ENCODE peak calls at places on chromosomes 12 and 14, in nine cellular contexts. E, R, I, M, P, X, Q, K and L are unnamed samples.

GRCh38 chr14:36663404-36664321 is 2.0 kb downstream of the PAX9 start:
- DNase-seq in I (no peak), K (no peak), M (no peak), R (no peak), Q (no peak), E (peak; percentile 10), X (no peak), P (peak; percentile 18), L (peak; percentile 70)

GRCh38 chr14:97273540-97273939 is 476.4 kb downstream of the VRK1 start:
- DNase-seq in X (no peak), E (no peak), P (no peak), I (no peak), M (no peak), R (no peak), K (no peak), Q (no peak), L (no peak)

GRCh38 chr12:107404981-107405380 is 280.6 kb upstream of the PWP1 start:
- DNase-seq in I (peak; percentile 40), P (peak; percentile 63), E (no peak), Q (peak; percentile 44), X (no peak), R (no peak), K (peak; percentile 65), M (no peak), L (peak; percentile 77)

GRCh38 chr12:80551897-80552296 is 107.9 kb downstream of the PTPRQ start:
- DNase-seq in M (peak; percentile 98), I (peak; percentile 4), R (no peak), P (peak; percentile 34), Q (peak; percentile 97), K (peak; percentile 89), X (peak; percentile 89), E (no peak), L (peak; percentile 87)

GRCh38 chr14:58129208-58129607 is 22.8 kb downstream of the ARMH4 start:
- DNase-seq in K (no peak), M (no peak), Q (no peak), R (no peak), E (no peak), P (no peak), I (peak; percentile 17), X (no peak), L (no peak)

GRCh38 chr14:40221428-40221827 is 789.2 kb upstream of the FBXO33 start:
- DNase-seq in P (peak; percentile 32), M (no peak), Q (no peak), X (no peak), R (no peak), K (no peak), E (no peak), I (no peak), L (no peak)

GRCh38 chr14:56211844-56212243 is 93.6 kb downstream of the PELI2 start:
- DNase-seq in P (no peak), E (no peak), I (no peak), Q (no peak), X (no peak), K (no peak), M (no peak), R (no peak), L (no peak)

GRCh38 chr12:116882742-116883141 is 1.5 kb upstream of the HRK start:
- DNase-seq in K (no peak), Q (peak; percentile 64), R (no peak), P (peak; percentile 7), X (no peak), M (peak; percentile 31), E (peak; percentile 45), I (peak; percentile 65), L (peak; percentile 30)

GRCh38 chr14:68734231-68734732 is 58.6 kb downstream of the ZFP36L1 start:
- DNase-seq in R (no peak), Q (no peak), K (peak; percentile 14), I (no peak), M (no peak), X (no peak), E (no peak), P (no peak), L (no peak)

GRCh38 chr12:51819851-51820720 is 28.4 kb downstream of the FIGNL2 start:
- DNase-seq in Q (no peak), I (peak; percentile 67), R (no peak), X (no peak), M (peak; percentile 17), E (peak; percentile 76), K (no peak), P (peak; percentile 43), L (peak; percentile 52)

GRCh38 chr12:105561981-105562726 is 231.7 kb downstream of the C12orf75 start:
- DNase-seq in X (peak; percentile 45), E (no peak), M (peak; percentile 94), Q (peak; percentile 86), I (peak; percentile 72), R (peak; percentile 32), P (peak; percentile 88), K (peak; percentile 86), L (peak; percentile 93)

GRCh38 chr14:24132061-24132685 is 1.7 kb downstream of the FITM1 start:
- DNase-seq in R (no peak), M (no peak), P (peak; percentile 66), I (no peak), E (no peak), X (no peak), Q (no peak), K (no peak), L (no peak)

GRCh38 chr12:49525942-49526341 is 12.9 kb upstream of the KCNH3 start:
- DNase-seq in Q (no peak), E (no peak), K (no peak), P (no peak), M (no peak), I (no peak), R (no peak), X (no peak), L (no peak)

GRCh38 chr12:50619610-50619958 is 114.8 kb downstream of the DIP2B start:
- DNase-seq in R (no peak), X (no peak), E (no peak), I (no peak), K (no peak), Q (no peak), P (no peak), M (no peak), L (no peak)

GRCh38 chr12:71708658-71709057 is 22.8 kb downstream of the TMEM19 start:
- DNase-seq in Q (no peak), E (no peak), P (no peak), I (no peak), K (no peak), R (no peak), M (no peak), X (no peak), L (no peak)

GRCh38 chr12:29971431-29971830 is 187.7 kb upstream of the TMTC1 start:
- DNase-seq in R (no peak), I (no peak), K (no peak), M (no peak), E (no peak), Q (no peak), P (no peak), X (no peak), L (no peak)

GRCh38 chr14:86673523-86673969 is 1143.6 kb downstream of the FLRT2 start:
- DNase-seq in X (no peak), R (no peak), M (no peak), P (no peak), I (no peak), K (peak; percentile 4), Q (no peak), E (no peak), L (no peak)

GRCh38 chr12:57688931-57689330 is 5.0 kb upstream of the OS9 start:
- DNase-seq in Q (no peak), K (no peak), P (no peak), X (no peak), R (no peak), M (no peak), E (no peak), I (no peak), L (no peak)

GRCh38 chr14:72565200-72565599 is 328.7 kb downstream of the DPF3 start:
- DNase-seq in X (no peak), E (no peak), K (no peak), Q (no peak), M (no peak), I (no peak), P (no peak), R (no peak), L (no peak)

GRCh38 chr12:41596190-41596589 is 408.1 kb downstream of the PDZRN4 start:
- DNase-seq in P (no peak), M (no peak), K (no peak), E (no peak), I (no peak), X (no peak), R (no peak), Q (no peak), L (no peak)

GRCh38 chr14:23379331-23380196 is 2.7 kb downstream of the CMTM5 start:
- DNase-seq in I (peak; percentile 62), R (no peak), M (peak; percentile 10), X (no peak), E (peak; percentile 85), K (peak; percentile 10), Q (peak; percentile 25), P (peak; percentile 72), L (peak; percentile 61)

GRCh38 chr12:115639667-115640012 is 637.9 kb downstream of the MED13L start:
- DNase-seq in R (no peak), E (no peak), I (no peak), M (no peak), P (no peak), X (no peak), K (no peak), Q (no peak), L (no peak)

GRCh38 chr12:132490481-132491348 is 764 bp downstream of the FBRSL1 start:
- DNase-seq in M (no peak), Q (peak; percentile 17), I (no peak), P (no peak), X (no peak), K (no peak), R (no peak), E (peak; percentile 75), L (no peak)

GRCh38 chr14:69612014-69612758 is 790 bp downstream of the SUSD6 start:
- DNase-seq in X (no peak), R (no peak), E (peak; percentile 54), I (peak; percentile 27), M (peak; percentile 29), Q (no peak), K (no peak), P (peak; percentile 55), L (peak; percentile 68)

GRCh38 chr14:36268957-36269734 is 51.3 kb downstream of the MBIP start:
- DNase-seq in Q (no peak), I (no peak), R (no peak), M (no peak), P (peak; percentile 85), K (no peak), E (no peak), X (no peak), L (peak; percentile 35)

GRCh38 chr12:62724285-62724684 is 210.7 kb downstream of the PPM1H start:
- DNase-seq in I (no peak), E (no peak), P (no peak), M (no peak), K (no peak), Q (no peak), X (no peak), R (no peak), L (no peak)

GRCh38 chr14:23877538-23878180 is 75.9 kb upstream of the DHRS4 start:
- DNase-seq in K (no peak), I (no peak), X (no peak), E (no peak), P (no peak), Q (no peak), R (no peak), M (no peak), L (no peak)

GRCh38 chr12:58069268-58069967 is 128.1 kb downstream of the ATP23 start:
- DNase-seq in X (peak; percentile 19), R (no peak), I (no peak), Q (peak; percentile 33), P (no peak), K (no peak), M (no peak), E (no peak), L (no peak)

GRCh38 chr14:104723651-104724406 is at the start of gene ADSS1:
- DNase-seq in X (no peak), M (no peak), E (peak; percentile 98), Q (no peak), I (peak; percentile 70), K (no peak), P (peak; percentile 38), R (peak; percentile 60), L (peak; percentile 72)

GRCh38 chr14:89641495-89642162 is 224.6 kb upstream of the FOXN3 start:
- DNase-seq in R (no peak), I (no peak), M (no peak), K (no peak), P (no peak), Q (no peak), E (no peak), X (no peak), L (no peak)

GRCh38 chr12:47822863-47823262 is 3.2 kb upstream of the HDAC7 start:
- DNase-seq in P (no peak), X (no peak), K (no peak), Q (no peak), R (no peak), M (no peak), I (no peak), E (no peak), L (no peak)